ENCODE peak calls at places on chromosomes 5 and 9, in ten cellular contexts. G is transverse colon, E is mucosa of descending colon, H is kidney, A is neural crest cell, T is glutamatergic neuron, I is heart right ventricle, L is GM12878, X is A549, V is fibroblast of the aortic adventitia. P is an unnamed sample.

GRCh38 chr5:171093598-171093997 is 215.4 kb upstream of the TLX3 start:
- DNase-seq in G (no peak), E (no peak), H (no peak), A (no peak), T (no peak), I (no peak), L (no peak), X (no peak), V (no peak), P (no peak)

GRCh38 chr5:107271682-107272350 is 398.9 kb downstream of the EFNA5 start:
- DNase-seq in G (no peak), E (no peak), H (no peak), A (no peak), T (no peak), I (no peak), L (no peak), X (no peak), V (no peak), P (no peak)

GRCh38 chr9:70486127-70486526 is 71.7 kb upstream of the KLF9 start:
- DNase-seq in G (no peak), E (no peak), H (no peak), A (no peak), T (no peak), I (peak), L (no peak), X (no peak), V (no peak), P (no peak)

GRCh38 chr9:124000161-124000783 is 11.3 kb upstream of the LHX2 start:
- DNase-seq in G (no peak), E (no peak), H (peak), A (no peak), T (peak), I (peak), L (no peak), X (no peak), V (no peak), P (peak)

GRCh38 chr5:150137168-150137957 is 18.3 kb downstream of the PDGFRB start:
- DNase-seq in G (no peak), E (no peak), H (peak), A (no peak), T (no peak), I (peak), L (no peak), X (no peak), V (no peak), P (no peak)

GRCh38 chr9:23621166-23621565 is 204.9 kb downstream of the ELAVL2 start:
- DNase-seq in G (no peak), E (no peak), H (no peak), A (no peak), T (peak), I (no peak), L (no peak), X (no peak), V (no peak), P (no peak)

GRCh38 chr9:114894801-114895433 is 35.5 kb downstream of the TNFSF8 start:
- DNase-seq in G (no peak), E (no peak), H (no peak), A (no peak), T (no peak), I (no peak), L (no peak), X (peak), V (peak), P (no peak)

GRCh38 chr5:142491679-142492078 is 166.9 kb upstream of the SPRY4 start:
- DNase-seq in G (no peak), E (no peak), H (no peak), A (no peak), T (peak), I (no peak), L (no peak), X (no peak), V (no peak), P (no peak)

GRCh38 chr5:43854697-43855292 is 251.8 kb downstream of the NNT start:
- DNase-seq in G (no peak), E (no peak), H (no peak), A (no peak), T (no peak), I (no peak), L (no peak), X (no peak), V (peak), P (no peak)

GRCh38 chr5:119795768-119796167 is 166.4 kb downstream of the FAM170A start:
- DNase-seq in G (no peak), E (no peak), H (no peak), A (no peak), T (no peak), I (no peak), L (no peak), X (no peak), V (no peak), P (no peak)

GRCh38 chr9:6305954-6306563 is 22.1 kb upstream of the TPD52L3 start:
- DNase-seq in G (no peak), E (no peak), H (no peak), A (no peak), T (no peak), I (no peak), L (peak), X (peak), V (peak), P (no peak)

GRCh38 chr5:53543401-53543800 is 17.0 kb upstream of the NDUFS4 start:
- DNase-seq in G (no peak), E (no peak), H (no peak), A (no peak), T (no peak), I (no peak), L (no peak), X (no peak), V (peak), P (no peak)

GRCh38 chr5:4977421-4977820 is 162.7 kb upstream of the ADAMTS16 start:
- DNase-seq in G (no peak), E (no peak), H (no peak), A (no peak), T (no peak), I (no peak), L (no peak), X (no peak), V (peak), P (no peak)

GRCh38 chr5:31556461-31556860 is 24.4 kb downstream of the C5orf22 start:
- DNase-seq in G (no peak), E (no peak), H (no peak), A (no peak), T (no peak), I (no peak), L (no peak), X (no peak), V (peak), P (no peak)

GRCh38 chr9:134617246-134617645 is 24.4 kb upstream of the COL5A1 start:
- DNase-seq in G (no peak), E (no peak), H (no peak), A (no peak), T (no peak), I (no peak), L (no peak), X (no peak), V (no peak), P (no peak)

GRCh38 chr5:115531380-115531779 is 13.2 kb downstream of the FEM1C start:
- DNase-seq in G (no peak), E (no peak), H (no peak), A (no peak), T (no peak), I (no peak), L (no peak), X (no peak), V (no peak), P (no peak)

GRCh38 chr9:99130069-99130468 is 25.2 kb downstream of the TGFBR1 start:
- DNase-seq in G (no peak), E (no peak), H (no peak), A (no peak), T (no peak), I (no peak), L (peak), X (no peak), V (no peak), P (no peak)

GRCh38 chr9:95087659-95088242 is 229.8 kb downstream of the FANCC start:
- DNase-seq in G (peak), E (peak), H (no peak), A (no peak), T (no peak), I (no peak), L (no peak), X (peak), V (no peak), P (no peak)

GRCh38 chr9:117160254-117160653 is 254.6 kb downstream of the ASTN2 start:
- DNase-seq in G (no peak), E (no peak), H (no peak), A (no peak), T (no peak), I (no peak), L (no peak), X (peak), V (no peak), P (no peak)

GRCh38 chr5:36902353-36902752 is 25.8 kb downstream of the NIPBL start:
- DNase-seq in G (no peak), E (no peak), H (no peak), A (no peak), T (no peak), I (no peak), L (no peak), X (no peak), V (no peak), P (no peak)

GRCh38 chr9:113602126-113603119 is 138.9 kb downstream of the RGS3 start:
- DNase-seq in G (peak), E (peak), H (peak), A (no peak), T (peak), I (peak), L (no peak), X (no peak), V (peak), P (peak)

GRCh38 chr9:38017885-38018186 is 51.2 kb downstream of the SHB start:
- DNase-seq in G (no peak), E (no peak), H (no peak), A (no peak), T (no peak), I (no peak), L (no peak), X (no peak), V (no peak), P (no peak)

GRCh38 chr5:109740329-109740728 is 50.6 kb downstream of the MAN2A1 start:
- DNase-seq in G (no peak), E (no peak), H (peak), A (no peak), T (no peak), I (no peak), L (peak), X (no peak), V (no peak), P (no peak)

GRCh38 chr5:64497390-64497789 is 8.4 kb upstream of the RGS7BP start:
- DNase-seq in G (no peak), E (no peak), H (no peak), A (no peak), T (no peak), I (no peak), L (no peak), X (no peak), V (peak), P (no peak)

GRCh38 chr9:129379181-129379836 is 201.2 kb upstream of the IER5L start:
- DNase-seq in G (no peak), E (no peak), H (peak), A (no peak), T (no peak), I (no peak), L (no peak), X (no peak), V (no peak), P (peak)

GRCh38 chr9:18666987-18667772 is 193.2 kb downstream of the ADAMTSL1 start:
- DNase-seq in G (no peak), E (no peak), H (no peak), A (no peak), T (no peak), I (no peak), L (no peak), X (no peak), V (peak), P (no peak)

GRCh38 chr5:53381-54174 is 38.4 kb upstream of the PLEKHG4B start:
- DNase-seq in G (peak), E (no peak), H (no peak), A (peak), T (peak), I (no peak), L (no peak), X (peak), V (no peak), P (no peak)

GRCh38 chr9:23342296-23342695 is 483.7 kb downstream of the ELAVL2 start:
- DNase-seq in G (no peak), E (no peak), H (no peak), A (no peak), T (no peak), I (no peak), L (no peak), X (no peak), V (peak), P (no peak)

GRCh38 chr5:175830586-175831300 is 40.6 kb upstream of the CPLX2 start:
- DNase-seq in G (no peak), E (no peak), H (no peak), A (no peak), T (no peak), I (no peak), L (no peak), X (no peak), V (no peak), P (no peak)

GRCh38 chr9:120446681-120447080 is 133.3 kb downstream of the CDK5RAP2 start:
- DNase-seq in G (no peak), E (no peak), H (no peak), A (no peak), T (no peak), I (no peak), L (no peak), X (no peak), V (no peak), P (no peak)

GRCh38 chr9:120443976-120444375 is 136.0 kb downstream of the CDK5RAP2 start:
- DNase-seq in G (no peak), E (no peak), H (no peak), A (no peak), T (no peak), I (no peak), L (no peak), X (no peak), V (no peak), P (no peak)

GRCh38 chr9:120443489-120443888 is 136.5 kb downstream of the CDK5RAP2 start:
- DNase-seq in G (no peak), E (no peak), H (no peak), A (no peak), T (no peak), I (no peak), L (no peak), X (no peak), V (peak), P (no peak)

GRCh38 chr9:120445974-120446373 is 134.0 kb downstream of the CDK5RAP2 start:
- DNase-seq in G (no peak), E (peak), H (no peak), A (no peak), T (no peak), I (no peak), L (no peak), X (peak), V (no peak), P (no peak)

DNA sequence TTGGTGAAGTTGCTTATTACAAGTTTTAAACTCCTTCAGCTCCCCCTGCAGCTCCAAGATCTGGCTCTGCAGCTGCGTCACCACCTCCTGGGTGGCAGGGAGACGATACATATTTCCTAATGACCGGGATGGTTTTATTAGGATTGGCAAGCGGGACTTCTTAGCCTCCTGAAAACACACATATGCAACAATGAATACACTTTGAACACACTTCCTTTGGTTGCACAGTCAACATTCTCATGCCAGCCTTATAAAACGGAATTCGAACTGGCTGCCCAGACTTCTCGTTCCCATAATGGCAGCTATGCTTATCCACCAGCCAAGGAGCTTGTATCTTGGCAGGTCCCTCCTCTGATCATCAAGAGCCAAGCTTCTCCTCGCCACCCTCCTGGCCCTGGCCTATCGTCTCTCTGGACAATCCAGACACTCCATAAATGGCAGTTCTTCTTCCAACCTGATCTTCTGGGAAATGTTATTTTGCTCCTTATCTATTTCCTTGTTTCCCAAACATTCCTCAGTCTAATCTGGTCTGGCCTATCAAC is 131.9 kb downstream of the CDK5RAP2 start:
- DNase-seq in G (no peak), E (no peak), H (no peak), A (no peak), T (no peak), I (no peak), L (no peak), X (no peak), V (no peak), P (no peak)
- TF ChIP-seq CTCF in G (no peak), E (no peak), H (no peak), A (no peak), T (no peak), I (no peak), L (no peak), X (no peak), V (no peak), P (no peak)

GRCh38 chr9:15401266-15401665 is 21.4 kb upstream of the SNAPC3 start:
- DNase-seq in G (no peak), E (no peak), H (no peak), A (no peak), T (no peak), I (no peak), L (no peak), X (no peak), V (peak), P (no peak)

GRCh38 chr9:15404171-15404570 is 18.5 kb upstream of the SNAPC3 start:
- DNase-seq in G (no peak), E (no peak), H (no peak), A (no peak), T (no peak), I (no peak), L (no peak), X (no peak), V (peak), P (no peak)

GRCh38 chr9:15400281-15400941 is 22.3 kb upstream of the SNAPC3 start:
- DNase-seq in G (no peak), E (no peak), H (no peak), A (no peak), T (no peak), I (no peak), L (no peak), X (no peak), V (no peak), P (no peak)

DNA sequence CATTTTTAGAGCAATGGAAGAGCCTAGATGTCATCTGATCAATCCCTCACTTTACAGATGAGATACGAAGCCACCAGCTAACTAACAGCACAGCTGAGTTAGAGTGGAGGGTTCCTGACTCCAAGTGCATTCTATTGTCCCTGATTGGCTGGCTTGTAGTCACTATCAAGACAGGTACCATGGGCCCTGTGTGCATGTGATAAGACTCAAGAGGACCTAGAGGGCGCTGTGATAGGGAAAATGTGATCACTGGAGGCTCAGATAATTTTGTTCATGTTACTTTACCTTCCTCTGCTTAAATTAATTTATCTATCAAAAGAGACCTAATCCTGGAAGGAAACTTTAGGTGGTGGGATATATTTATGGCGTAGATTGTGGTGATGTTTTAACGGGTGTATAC is 19.5 kb upstream of the SNAPC3 start:
- DNase-seq in G (no peak), E (no peak), H (no peak), A (no peak), T (no peak), I (no peak), L (no peak), X (peak), V (no peak), P (no peak)
- TF ChIP-seq CTCF in G (peak), E (no peak), H (no peak), A (peak), T (no peak), I (no peak), L (peak), X (peak), V (peak), P (peak)

DNA sequence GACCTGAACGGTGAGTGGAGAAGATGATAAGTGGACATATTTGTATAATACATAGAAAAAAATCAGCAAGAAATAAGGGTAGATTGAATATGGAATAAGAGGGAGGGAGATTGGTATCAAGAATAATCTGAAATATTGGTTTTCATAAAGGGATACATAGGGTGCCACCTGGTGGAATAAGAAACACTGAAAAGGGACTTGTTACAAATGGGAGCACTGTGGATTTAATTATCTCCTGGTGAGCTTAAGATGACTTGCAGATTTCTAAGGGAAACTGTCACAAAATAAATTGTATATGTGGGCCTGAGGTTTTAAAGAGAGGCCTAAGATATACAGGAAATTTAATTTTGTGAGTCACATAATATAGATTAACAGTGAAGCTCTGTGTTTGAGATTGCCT is 1403.5 kb upstream of the CDH18 start:
- DNase-seq in G (no peak), E (no peak), H (no peak), A (no peak), T (no peak), I (no peak), L (no peak), X (no peak), V (peak), P (no peak)
- TF ChIP-seq CTCF in G (no peak), E (no peak), H (no peak), A (peak), T (no peak), I (peak), L (no peak), X (no peak), V (no peak), P (peak)

DNA sequence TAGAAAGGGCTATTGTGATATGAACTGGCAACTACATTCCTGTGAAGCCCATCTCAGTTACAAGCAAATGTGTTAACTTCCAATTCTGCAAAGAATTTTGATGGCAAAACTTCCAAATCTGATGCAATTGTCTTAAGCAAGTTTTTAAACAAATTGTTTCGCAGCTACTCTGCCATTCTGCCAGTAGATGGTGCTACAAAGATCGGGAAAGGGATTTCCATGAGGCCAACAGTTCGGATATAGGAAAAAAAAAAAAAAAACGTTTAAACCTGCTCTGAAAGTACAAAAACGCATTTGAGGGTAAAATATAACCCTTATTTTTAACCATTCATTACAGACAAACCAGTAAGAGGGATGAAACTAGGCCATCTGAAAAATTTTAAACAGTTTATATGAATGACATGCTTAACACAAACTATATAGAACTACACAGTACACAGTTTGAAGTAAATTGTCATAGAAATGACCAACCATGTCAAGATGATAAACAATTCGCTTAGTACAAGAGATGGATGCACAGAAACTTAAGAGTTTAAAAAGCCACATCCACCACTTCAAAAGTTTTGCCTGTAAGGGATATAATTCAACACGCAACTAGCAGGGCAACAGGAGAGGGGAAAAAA is 2.2 kb downstream of the HNRNPA0 start:
- DNase-seq in G (peak), E (peak), H (no peak), A (no peak), T (no peak), I (no peak), L (no peak), X (peak), V (peak), P (no peak)
- TF ChIP-seq CTCF in G (peak), E (peak), H (peak), A (peak), T (peak), I (peak), L (peak), X (peak), V (peak), P (peak)

GRCh38 chr5:1468247-1468612 is 23.0 kb upstream of the SLC6A3 start:
- DNase-seq in G (no peak), E (peak), H (no peak), A (peak), T (peak), I (no peak), L (no peak), X (no peak), V (peak), P (no peak)
- TF ChIP-seq CTCF in G (peak), E (peak), H (peak), A (peak), T (peak), I (peak), L (peak), X (peak), V (peak), P (peak)

P was measured in chondrocyte.